ENCODE peak calls at places on chromosomes 13 and 19, in six cellular contexts. J is trophoblast cell, M is IMR-90, H is H1, F is mesenchymal stem cell, L is neuronal stem cell. B is an unnamed sample.

GRCh38 chr13:19713186-19713965 is 69.4 kb downstream of the PSPC1 start:
- DNase-seq in M (peak; percentile 85), H (no peak), J (peak; percentile 87), L (no peak), F (peak; percentile 90), B (no peak)

GRCh38 chr13:30576528-30576927 is 41.2 kb upstream of the USPL1 start:
- DNase-seq in L (no peak), M (peak; percentile 59), J (no peak), H (no peak), F (peak; percentile 48), B (no peak)

GRCh38 chr13:46345400-46345799 is 41.7 kb downstream of the RUBCNL start:
- DNase-seq in H (no peak), F (no peak), M (no peak), L (no peak), J (no peak), B (no peak)

GRCh38 chr13:30026093-30026492 is 175.7 kb upstream of the UBL3 start:
- DNase-seq in H (no peak), J (no peak), M (peak; percentile 96), L (no peak), F (no peak), B (no peak)

GRCh38 chr13:111202745-111203144 is 87.6 kb downstream of the ARHGEF7 start:
- DNase-seq in M (peak; percentile 93), H (no peak), J (peak; percentile 96), L (no peak), F (peak; percentile 86), B (no peak)

GRCh38 chr13:108274718-108275117 is 5.2 kb downstream of the TNFSF13B start:
- DNase-seq in M (no peak), L (no peak), J (no peak), F (no peak), H (no peak), B (no peak)

GRCh38 chr13:52974711-52975110 is 53.9 kb upstream of the OLFM4 start:
- DNase-seq in L (no peak), F (no peak), J (no peak), H (no peak), M (no peak), B (no peak)

GRCh38 chr13:106566682-106567420 is 1.1 kb downstream of the ARGLU1 start:
- DNase-seq in H (no peak), L (no peak), M (peak; percentile 62), J (peak; percentile 65), F (peak; percentile 61), B (peak; percentile 56)

GRCh38 chr19:35644987-35645679 is 3.0 kb upstream of the COX6B1 start:
- DNase-seq in H (peak; percentile 61), F (no peak), L (peak; percentile 86), J (peak; percentile 68), M (peak; percentile 16), B (peak; percentile 93)

GRCh38 chr13:65149687-65150086 is 2080.4 kb downstream of the PCDH9 start:
- DNase-seq in M (no peak), F (no peak), J (no peak), H (no peak), L (no peak), B (peak; percentile 39)

GRCh38 chr19:47595937-47596336 is 13.0 kb upstream of the BICRA start:
- DNase-seq in L (no peak), J (no peak), F (no peak), H (no peak), M (no peak), B (no peak)

GRCh38 chr13:25080773-25081172 is 15.2 kb upstream of the PABPC3 start:
- DNase-seq in L (no peak), F (no peak), J (peak; percentile 26), M (no peak), H (no peak), B (no peak)

GRCh38 chr13:77535448-77535847 is at the start of gene SCEL:
- DNase-seq in J (peak; percentile 61), F (no peak), H (no peak), L (no peak), M (no peak), B (no peak)

GRCh38 chr19:29690842-29691241 is 24.2 kb downstream of the C19orf12 start:
- DNase-seq in J (peak; percentile 63), M (peak; percentile 49), L (no peak), F (peak; percentile 60), H (no peak), B (peak; percentile 74)

GRCh38 chr13:37791699-37792098 is 77.9 kb downstream of the TRPC4 start:
- DNase-seq in J (no peak), L (no peak), M (peak; percentile 10), F (no peak), H (no peak), B (no peak)

GRCh38 chr19:3075605-3076431 is 13.5 kb upstream of the TLE5 start:
- DNase-seq in J (peak; percentile 75), M (no peak), H (no peak), L (no peak), F (no peak), B (peak; percentile 67)

GRCh38 chr19:10677796-10678195 is 23.4 kb upstream of the QTRT1 start:
- DNase-seq in F (no peak), M (no peak), J (no peak), L (no peak), H (no peak), B (no peak)

GRCh38 chr13:99566125-99567083 is 65.1 kb downstream of the TM9SF2 start:
- DNase-seq in F (no peak), L (no peak), H (no peak), J (peak; percentile 14), M (no peak), B (no peak)
- H4K91ac ChIP-seq in F (no peak overlapping the region), L (no peak overlapping the region), H (no peak overlapping the region), J (no peak overlapping the region), M (no peak overlapping the region), B (no peak overlapping the region)

GRCh38 chr13:113063091-113063491 is 42.5 kb upstream of the F7 start:
- DNase-seq in H (no peak), J (no peak), F (no peak), L (no peak), M (no peak), B (no peak)

GRCh38 chr13:113062691-113063090 is 42.9 kb upstream of the F7 start:
- DNase-seq in H (no peak), L (no peak), J (no peak), F (no peak), M (no peak), B (no peak)

GRCh38 chr13:113060557-113061270 is 44.9 kb upstream of the F7 start:
- DNase-seq in F (no peak), H (no peak), L (no peak), M (no peak), J (no peak), B (no peak)

GRCh38 chr13:113061271-113061625 is 44.3 kb upstream of the F7 start:
- DNase-seq in F (no peak), H (no peak), J (no peak), M (no peak), L (no peak), B (no peak)

DNA sequence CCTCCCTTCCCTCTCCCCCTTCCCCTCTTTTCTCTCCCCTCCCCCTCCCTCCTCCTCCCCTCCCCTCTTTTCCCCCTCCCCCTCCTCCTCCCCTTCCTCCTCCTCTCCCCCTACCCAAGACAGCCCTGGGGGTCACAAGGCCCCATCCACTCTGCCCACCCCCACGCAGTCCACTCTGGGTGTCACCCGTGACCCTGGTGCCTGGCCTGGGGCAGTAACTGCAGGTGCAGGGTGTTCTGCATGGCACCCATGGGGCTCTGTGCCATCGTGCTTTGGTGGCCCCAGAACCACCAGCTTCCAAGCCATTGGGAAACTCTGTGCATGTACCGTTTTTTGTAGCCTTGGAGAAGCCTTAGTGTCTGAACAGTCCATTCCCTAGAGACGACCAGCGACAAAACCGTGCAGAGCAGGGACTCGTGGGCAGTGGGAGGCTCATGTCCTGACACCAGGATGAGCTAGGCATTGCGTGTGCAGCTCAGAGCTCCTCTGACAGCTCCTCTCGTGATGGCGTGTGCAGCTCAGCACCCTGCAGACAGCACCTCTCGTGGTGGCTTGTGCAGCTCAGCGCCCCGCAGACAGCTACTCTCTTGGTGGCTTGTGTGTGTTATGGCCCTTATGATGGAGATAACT is 43.7 kb upstream of the F7 start:
- DNase-seq in F (no peak), L (no peak), H (no peak), M (no peak), J (no peak), B (no peak)
- H4K91ac ChIP-seq in F (no peak overlapping the region), L (no peak overlapping the region), H (no peak overlapping the region), M (no peak overlapping the region), J (no peak overlapping the region), B (no peak overlapping the region)

GRCh38 chr19:49593233-49594113 is 2.5 kb downstream of the PRR12 start:
- DNase-seq in L (peak; percentile 91), F (peak; percentile 95), M (peak; percentile 89), J (peak; percentile 88), H (peak; percentile 92), B (peak; percentile 98)
- H4K91ac ChIP-seq in L (no peak overlapping the region), F (no peak overlapping the region), M (no peak overlapping the region), J (peak overlapping the region; percentile 8), H (no peak overlapping the region), B (no peak overlapping the region)

DNA sequence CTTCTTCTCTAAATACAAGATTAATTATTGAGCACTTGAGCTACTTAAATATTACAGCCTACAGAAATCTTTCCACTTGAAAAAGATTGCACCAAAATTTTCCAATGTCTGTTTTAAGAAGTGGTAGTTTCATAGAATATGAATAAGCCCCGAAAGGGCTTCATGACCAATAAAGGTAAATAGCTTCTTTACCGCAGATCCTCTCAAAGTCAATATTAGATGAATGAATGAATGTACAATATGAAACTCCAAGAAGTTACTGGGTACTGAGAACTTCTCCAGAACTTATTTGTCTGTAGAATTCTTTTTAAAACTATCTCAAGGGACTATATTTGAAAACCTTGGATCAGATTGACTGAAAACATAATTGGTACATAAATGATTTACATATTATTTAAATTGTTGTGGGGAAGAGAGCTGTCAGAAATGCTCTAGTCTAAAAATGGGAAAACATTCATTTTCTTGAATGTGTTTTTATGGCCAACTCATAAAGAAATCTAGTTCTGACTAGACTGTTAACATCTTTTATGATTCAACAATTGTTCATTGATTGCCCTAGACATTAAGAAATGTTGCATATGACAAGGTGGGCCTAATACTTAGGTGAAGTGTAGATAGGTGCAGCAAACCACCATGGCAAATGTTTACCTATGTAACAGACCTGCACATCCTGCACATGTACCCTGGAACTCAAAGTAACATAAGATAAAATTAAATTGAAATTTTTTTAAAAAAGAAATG is 227.0 kb downstream of the SPRY2 start:
- DNase-seq in J (no peak), L (no peak), M (no peak), H (no peak), F (no peak), B (no peak)
- H4K91ac ChIP-seq in J (no peak overlapping the region), L (no peak overlapping the region), M (no peak overlapping the region), H (no peak overlapping the region), F (no peak overlapping the region), B (no peak overlapping the region)

DNA sequence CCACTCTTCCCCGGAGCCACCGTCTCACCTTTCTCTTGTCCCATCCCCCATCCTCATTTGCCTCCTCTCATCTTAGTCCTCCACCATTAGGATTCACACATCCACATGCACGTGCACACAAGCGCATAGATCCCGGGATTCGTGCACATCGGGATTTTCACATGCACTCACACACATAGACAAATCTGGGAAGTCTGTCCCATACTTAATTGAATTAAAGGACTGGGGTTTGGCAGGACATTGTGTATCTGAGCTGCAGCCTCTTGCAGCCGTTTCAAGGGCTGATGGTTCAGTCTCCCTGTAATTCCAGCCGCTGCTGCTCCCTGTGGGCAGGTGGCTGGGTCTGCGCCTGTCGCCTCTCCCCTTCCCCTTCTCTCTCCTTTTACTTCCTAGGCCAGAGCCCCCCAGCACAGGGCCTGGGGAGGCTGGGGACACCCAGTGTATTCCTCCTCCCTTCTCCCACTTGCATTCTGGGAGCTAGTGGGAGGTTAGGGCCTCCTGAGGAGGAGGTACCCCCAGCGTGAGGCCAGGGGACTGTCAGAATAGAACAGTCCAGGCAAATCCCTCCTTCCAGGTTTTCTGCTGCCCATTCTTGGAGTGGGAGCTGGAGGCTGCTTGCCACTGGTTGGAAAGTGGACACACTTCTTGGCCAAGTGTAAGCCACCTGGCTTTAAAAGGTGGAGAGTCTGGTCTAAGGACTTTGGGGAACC is 43.6 kb downstream of the LYL1 start:
- DNase-seq in F (no peak), M (no peak), J (no peak), L (no peak), H (no peak), B (no peak)
- H4K91ac ChIP-seq in F (no peak overlapping the region), M (no peak overlapping the region), J (no peak overlapping the region), L (no peak overlapping the region), H (no peak overlapping the region), B (no peak overlapping the region)